ENCODE peak calls at places on chromosomes 2 and 18, in ten cellular contexts. B is AG09309, R is left lung, J is lower leg skin, F is fibroblast of lung, Q is cardiac muscle cell, H is RWPE2, L is uterus, W is A549, Z is IMR-90. N is an unnamed sample.

GRCh38 chr2:60555066-60555793 is 1.8 kb upstream of the BCL11A start:
- DNase-seq in B (no peak), R (peak; percentile 70), J (no peak), F (peak; percentile 75), Q (peak; percentile 82), H (peak; percentile 64), L (peak; percentile 34), W (peak; percentile 64), Z (peak; percentile 70), N (no peak)

GRCh38 chr2:70226781-70227180 is 21.6 kb downstream of the TIA1 start:
- DNase-seq in B (no peak), R (no peak), J (no peak), F (no peak), Q (no peak), H (no peak), L (no peak), W (no peak), Z (no peak), N (no peak)

GRCh38 chr2:19785432-19785831 is 116.4 kb downstream of the TTC32 start:
- DNase-seq in B (no peak), R (no peak), J (no peak), F (peak; percentile 88), Q (no peak), H (no peak), L (no peak), W (no peak), Z (peak; percentile 72), N (peak; percentile 28)

GRCh38 chr2:71252862-71253261 is 26.0 kb upstream of the PAIP2B start:
- DNase-seq in B (no peak), R (no peak), J (no peak), F (no peak), Q (no peak), H (no peak), L (no peak), W (no peak), Z (no peak), N (no peak)

GRCh38 chr18:8471373-8471772 is 137.9 kb upstream of the RAB12 start:
- DNase-seq in B (no peak), R (no peak), J (peak; percentile 25), F (no peak), Q (no peak), H (no peak), L (no peak), W (no peak), Z (no peak), N (no peak)

GRCh38 chr2:98781822-98782221 is 50.9 kb upstream of the MGAT4A start:
- DNase-seq in B (no peak), R (no peak), J (no peak), F (no peak), Q (no peak), H (no peak), L (no peak), W (no peak), Z (no peak), N (no peak)

GRCh38 chr2:186589733-186590537 is at the start of gene ITGAV:
- DNase-seq in B (peak; percentile 49), R (peak; percentile 97), J (peak; percentile 93), F (peak; percentile 90), Q (peak; percentile 95), H (peak; percentile 94), L (peak; percentile 88), W (peak; percentile 95), Z (peak; percentile 88), N (peak; percentile 94)

GRCh38 chr2:44247924-44248323 is 27.4 kb upstream of the SLC3A1 start:
- DNase-seq in B (no peak), R (no peak), J (no peak), F (no peak), Q (no peak), H (no peak), L (no peak), W (peak; percentile 65), Z (no peak), N (no peak)

GRCh38 chr2:20231159-20231558 is 6.2 kb upstream of the SDC1 start:
- DNase-seq in B (no peak), R (no peak), J (no peak), F (no peak), Q (no peak), H (no peak), L (no peak), W (no peak), Z (no peak), N (no peak)

GRCh38 chr18:28411806-28412205 is 234.9 kb upstream of the CDH2 start:
- DNase-seq in B (peak; percentile 69), R (no peak), J (no peak), F (no peak), Q (peak; percentile 28), H (no peak), L (no peak), W (no peak), Z (no peak), N (no peak)

GRCh38 chr2:149860276-149860921 is 272.8 kb upstream of the MMADHC start:
- DNase-seq in B (peak; percentile 81), R (peak; percentile 71), J (peak; percentile 20), F (peak; percentile 97), Q (no peak), H (no peak), L (peak; percentile 16), W (no peak), Z (peak; percentile 92), N (no peak)

GRCh38 chr2:33316314-33316713 is 160.1 kb upstream of the RASGRP3 start:
- DNase-seq in B (peak; percentile 49), R (no peak), J (no peak), F (no peak), Q (no peak), H (no peak), L (no peak), W (no peak), Z (no peak), N (no peak)

GRCh38 chr2:186544255-186544675 is 45.6 kb upstream of the ITGAV start:
- DNase-seq in B (peak; percentile 50), R (no peak), J (no peak), F (peak; percentile 76), Q (peak; percentile 28), H (no peak), L (no peak), W (peak; percentile 85), Z (peak; percentile 93), N (no peak)

GRCh38 chr2:124347209-124347608 is 322.1 kb downstream of the CNTNAP5 start:
- DNase-seq in B (no peak), R (no peak), J (no peak), F (no peak), Q (no peak), H (no peak), L (no peak), W (no peak), Z (no peak), N (no peak)

GRCh38 chr2:45315881-45316280 is 295.2 kb downstream of the SRBD1 start:
- DNase-seq in B (peak; percentile 33), R (no peak), J (no peak), F (peak; percentile 91), Q (no peak), H (no peak), L (peak; percentile 26), W (no peak), Z (peak; percentile 92), N (no peak)

GRCh38 chr2:183243760-183244159 is 119.5 kb downstream of the NUP35 start:
- DNase-seq in B (no peak), R (no peak), J (no peak), F (no peak), Q (no peak), H (no peak), L (no peak), W (no peak), Z (no peak), N (no peak)
- TF ChIP-seq CTCF in B (no peak), R (no peak), J (no peak), F (no peak), Q (no peak), H (no peak), L (no peak), W (no peak), Z (no peak), N (no peak)

DNA sequence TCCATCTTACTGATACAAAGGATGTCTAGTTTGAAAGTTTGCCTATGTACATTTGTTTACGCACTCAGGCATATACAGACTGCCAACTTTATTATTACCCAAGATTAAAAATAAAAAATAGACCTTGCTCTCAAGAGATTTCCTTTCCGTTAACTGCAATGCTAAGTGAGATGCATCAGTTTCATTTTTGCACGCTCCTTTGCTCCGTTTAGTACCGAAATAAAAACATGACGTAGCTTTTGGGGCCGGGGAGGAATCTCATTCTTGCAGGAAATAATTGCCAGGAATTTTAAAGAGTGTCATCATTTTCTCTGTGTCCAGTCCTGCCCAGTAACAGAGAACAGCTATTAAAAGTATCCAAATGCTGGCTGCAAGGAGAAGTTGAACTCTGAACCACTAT is 169.5 kb downstream of the SLC8A1 start:
- DNase-seq in B (no peak), R (no peak), J (no peak), F (peak; percentile 47), Q (no peak), H (no peak), L (no peak), W (no peak), Z (peak; percentile 47), N (no peak)
- H3K4me3 ChIP-seq in B (no peak overlapping the region), R (no peak overlapping the region), J (no peak overlapping the region), F (peak overlapping the region; percentile 41), Q (no peak overlapping the region), H (no peak overlapping the region), L (peak overlapping the region; percentile 16), W (no peak overlapping the region), Z (peak overlapping the region; percentile 26), N (peak overlapping the region; percentile 64)

DNA sequence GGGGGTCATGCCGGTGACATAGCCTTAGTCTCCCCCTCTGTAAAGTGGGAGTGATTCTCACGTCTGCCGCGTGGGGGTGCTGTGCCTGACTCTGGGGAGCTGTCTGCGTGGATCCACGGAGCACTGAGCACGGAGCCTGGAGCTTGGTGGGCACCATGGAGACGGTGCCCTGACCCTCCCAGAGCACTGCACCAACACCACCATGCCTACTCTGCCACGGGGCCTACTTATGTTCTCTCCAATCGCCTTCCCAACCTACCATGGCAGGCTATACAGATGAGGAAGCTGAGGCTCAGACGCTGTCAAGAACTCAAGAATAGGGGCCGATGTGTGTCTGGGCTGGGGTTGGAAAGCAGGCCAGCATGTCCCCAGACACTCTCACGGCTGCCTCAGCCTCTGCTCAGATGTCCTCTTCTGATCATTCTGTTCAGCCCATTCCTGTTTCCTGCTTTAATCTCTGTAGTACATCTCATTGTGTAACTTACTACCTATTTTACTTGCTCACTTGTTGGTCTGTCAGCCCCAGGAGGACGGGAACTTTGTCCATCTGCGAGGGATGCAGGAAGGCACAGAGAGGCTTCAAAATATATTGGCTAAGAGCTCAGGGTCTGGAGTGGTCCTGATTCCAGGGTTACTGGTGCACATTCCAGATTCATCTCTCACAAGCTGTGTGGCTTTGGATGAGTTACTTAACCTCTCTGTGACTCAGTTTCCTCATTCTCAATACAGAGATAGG is 168.1 kb upstream of the HS6ST1 start:
- DNase-seq in B (no peak), R (no peak), J (no peak), F (no peak), Q (no peak), H (no peak), L (no peak), W (no peak), Z (no peak), N (no peak)
- TF ChIP-seq CTCF in B (no peak), R (no peak), J (no peak), F (no peak), Q (no peak), H (no peak), L (no peak), W (no peak), Z (no peak), N (no peak)

DNA sequence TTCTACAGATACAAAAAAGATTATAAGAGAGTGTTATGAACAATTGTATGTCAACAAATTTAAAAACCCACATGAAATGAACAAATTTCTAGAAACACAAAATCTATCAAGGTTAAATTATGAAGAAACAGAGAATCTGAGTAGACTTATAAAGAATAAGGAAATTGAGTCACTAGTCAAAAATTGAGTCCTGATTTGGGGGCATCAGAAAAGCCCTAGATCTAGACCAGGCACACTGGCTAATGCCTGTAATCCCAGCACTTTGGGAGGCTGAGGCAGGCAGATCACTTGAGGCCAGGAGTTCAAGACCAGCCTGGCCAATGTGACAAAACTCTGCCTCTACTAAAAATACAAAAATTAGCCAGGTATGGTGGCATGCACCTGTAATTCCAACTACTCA is 15.3 kb upstream of the SPR start:
- DNase-seq in B (no peak), R (no peak), J (no peak), F (no peak), Q (no peak), H (no peak), L (no peak), W (no peak), Z (no peak), N (no peak)
- H3K4me3 ChIP-seq in B (no peak overlapping the region), R (no peak overlapping the region), J (no peak overlapping the region), F (no peak overlapping the region), Q (no peak overlapping the region), H (no peak overlapping the region), L (no peak overlapping the region), W (no peak overlapping the region), Z (no peak overlapping the region), N (no peak overlapping the region)

N was measured in coronary artery.